ENCODE peak calls at places on chromosomes 4 and X, in four cellular contexts. W is H9, S is GM23338, Z is fibroblast of lung. H is an unnamed sample.
A peak's percentile ranks its signal among the peaks of the same experiment; 100 is the strongest.

GRCh38 chrX:17590892-17591740 is 146.2 kb upstream of the SCML1 start:
- DNase-seq in Z (peak; percentile 94), W (peak; percentile 64), S (peak; percentile 68), H (peak; percentile 82)

GRCh38 chr4:17494258-17494657 is 17.6 kb downstream of the QDPR start:
- DNase-seq in W (no peak), S (no peak), Z (peak; percentile 74), H (no peak)

GRCh38 chrX:70432936-70433847 is 10.1 kb downstream of the GDPD2 start:
- DNase-seq in Z (no peak), S (no peak), W (no peak), H (no peak)

GRCh38 chr4:131304686-131305085 is 1844.4 kb upstream of the PCDH10 start:
- DNase-seq in W (no peak), S (no peak), Z (no peak), H (no peak)

GRCh38 chrX:110442631-110443030 is 84.0 kb downstream of the RTL9 start:
- DNase-seq in W (peak; percentile 71), Z (peak; percentile 10), S (peak; percentile 65), H (peak; percentile 71)

GRCh38 chr4:20283039-20283438 is 31.3 kb downstream of the SLIT2 start:
- DNase-seq in Z (no peak), W (peak; percentile 84), S (peak; percentile 94), H (no peak)

GRCh38 chr4:53586121-53586816 is 5.0 kb downstream of the LNX1 start:
- DNase-seq in S (no peak), Z (peak; percentile 96), W (no peak), H (peak; percentile 46)

GRCh38 chr4:126532527-126532926 is 1100.2 kb upstream of the INTU start:
- DNase-seq in Z (no peak), W (no peak), S (no peak), H (no peak)

GRCh38 chrX:40140706-40141499 is 43.1 kb upstream of the BCOR start:
- DNase-seq in Z (peak; percentile 50), W (peak; percentile 57), S (peak; percentile 70), H (no peak)

GRCh38 chrX:140343226-140343873 is 161.5 kb downstream of the SOX3 start:
- DNase-seq in W (no peak), S (no peak), Z (no peak), H (no peak)

GRCh38 chrX:130575831-130576404 is 174.1 kb downstream of the RBMX2 start:
- DNase-seq in W (peak; percentile 38), S (peak; percentile 66), Z (peak; percentile 54), H (peak; percentile 77)

GRCh38 chr4:166006217-166006616 is 133.2 kb downstream of the TLL1 start:
- DNase-seq in S (no peak), Z (no peak), W (no peak), H (no peak)

GRCh38 chrX:34197946-34198345 is 65.8 kb upstream of the FAM47A start:
- DNase-seq in Z (no peak), S (no peak), W (no peak), H (no peak)

GRCh38 chr4:65798498-65799127 is 128.3 kb upstream of the EPHA5 start:
- DNase-seq in S (no peak), Z (no peak), W (no peak), H (no peak)

GRCh38 chrX:72554448-72555140 is 18.0 kb downstream of the HDAC8 start:
- DNase-seq in W (peak; percentile 80), Z (no peak), S (peak; percentile 77), H (no peak)

GRCh38 chr4:8279321-8280157 is 10.0 kb downstream of the HTRA3 start:
- DNase-seq in Z (no peak), S (no peak), W (no peak), H (no peak)

GRCh38 chr4:181677203-181677602 is 566.0 kb upstream of the TENM3 start:
- DNase-seq in S (no peak), Z (no peak), W (no peak), H (no peak)
- H3K4me2 ChIP-seq in S (no peak overlapping the region), Z (no peak overlapping the region), W (no peak overlapping the region), H (no peak overlapping the region)

GRCh38 chr4:85496933-85497332 is 22.0 kb downstream of the ARHGAP24 start:
- DNase-seq in Z (peak; percentile 83), W (no peak), S (no peak), H (no peak)
- H3K79me2 ChIP-seq in Z (no peaks in the 10 kb centered on the region), W (no peaks in the 10 kb centered on the region), S (no peaks in the 10 kb centered on the region), H (peaks cover 90% of the 10 kb centered on the region)

GRCh38 chrX:19863237-19864223 is 23.9 kb downstream of the SH3KBP1 start:
- DNase-seq in W (no peak), S (no peak), Z (no peak), H (peak; percentile 89)
- H3K4me2 ChIP-seq in W (no peak overlapping the region), S (peak overlapping the region; percentile 60), Z (no peak overlapping the region), H (peak overlapping the region; percentile 74)

GRCh38 chr4:103075435-103075893 is 1.1 kb downstream of the SLC9B2 start:
- DNase-seq in S (no peak), Z (peak; percentile 45), W (no peak), H (peak; percentile 68)

GRCh38 chr4:103075894-103076776 is at the start of gene SLC9B2:
- DNase-seq in Z (peak; percentile 70), S (peak; percentile 83), W (peak; percentile 70), H (peak; percentile 85)

GRCh38 chr4:103079621-103080020 is 3.1 kb upstream of the SLC9B2 start:
- DNase-seq in Z (no peak), W (no peak), S (no peak), H (no peak)

GRCh38 chr4:103074598-103075434 is 1.7 kb downstream of the SLC9B2 start:
- DNase-seq in W (no peak), Z (peak; percentile 37), S (no peak), H (peak; percentile 80)

GRCh38 chr4:103076777-103077347 is 301 bp upstream of the SLC9B2 start:
- DNase-seq in S (peak; percentile 8), W (no peak), Z (no peak), H (peak; percentile 82)
- H3K79me2 ChIP-seq in S (no peaks in the 10 kb centered on the region), W (no peaks in the 10 kb centered on the region), Z (peaks cover 8% of the 10 kb centered on the region), H (peaks cover 53% of the 10 kb centered on the region)

DNA sequence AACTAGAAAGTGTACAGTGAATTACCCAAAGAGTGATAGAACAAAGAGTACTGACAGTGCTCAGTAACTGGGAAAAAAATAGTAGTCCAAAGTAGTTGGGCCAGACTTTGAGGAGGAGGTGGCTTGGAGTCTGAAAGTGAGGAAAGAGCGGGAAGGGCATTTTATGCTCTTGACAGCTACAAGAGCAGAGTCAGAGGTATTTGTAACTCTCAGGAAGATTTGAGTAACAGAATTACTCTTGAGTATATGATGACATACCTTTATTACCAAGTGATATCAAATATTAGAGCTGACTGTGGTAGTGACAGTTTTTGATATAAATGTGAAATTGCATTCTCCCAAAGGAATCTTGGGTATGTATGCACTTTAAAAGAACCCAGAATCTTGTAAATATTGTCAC is 2.2 kb downstream of the SLAIN2 start:
- DNase-seq in Z (peak; percentile 27), W (no peak), S (no peak), H (no peak)
- H3K4me2 ChIP-seq in Z (peak overlapping the region; percentile 98), W (no peak overlapping the region), S (peak overlapping the region; percentile 83), H (peak overlapping the region; percentile 97)

GRCh38 chrX:119871599-119872395 is at the start of the genes NDUFA1 and RNF113A:
- DNase-seq in W (peak; percentile 81), S (peak; percentile 86), Z (peak; percentile 85), H (peak; percentile 94)

GRCh38 chrX:119870626-119871131 is 854 bp downstream of the RNF113A start:
- DNase-seq in W (no peak), S (peak; percentile 27), Z (peak; percentile 14), H (peak; percentile 66)

GRCh38 chrX:119871245-119871598 is 311 bp downstream of the RNF113A start:
- DNase-seq in Z (peak; percentile 9), W (no peak), S (no peak), H (no peak)
- H3K79me2 ChIP-seq in Z (peaks cover 31% of the 10 kb centered on the region), W (no peaks in the 10 kb centered on the region), S (peaks cover 12% of the 10 kb centered on the region), H (peaks cover 41% of the 10 kb centered on the region)

DNA sequence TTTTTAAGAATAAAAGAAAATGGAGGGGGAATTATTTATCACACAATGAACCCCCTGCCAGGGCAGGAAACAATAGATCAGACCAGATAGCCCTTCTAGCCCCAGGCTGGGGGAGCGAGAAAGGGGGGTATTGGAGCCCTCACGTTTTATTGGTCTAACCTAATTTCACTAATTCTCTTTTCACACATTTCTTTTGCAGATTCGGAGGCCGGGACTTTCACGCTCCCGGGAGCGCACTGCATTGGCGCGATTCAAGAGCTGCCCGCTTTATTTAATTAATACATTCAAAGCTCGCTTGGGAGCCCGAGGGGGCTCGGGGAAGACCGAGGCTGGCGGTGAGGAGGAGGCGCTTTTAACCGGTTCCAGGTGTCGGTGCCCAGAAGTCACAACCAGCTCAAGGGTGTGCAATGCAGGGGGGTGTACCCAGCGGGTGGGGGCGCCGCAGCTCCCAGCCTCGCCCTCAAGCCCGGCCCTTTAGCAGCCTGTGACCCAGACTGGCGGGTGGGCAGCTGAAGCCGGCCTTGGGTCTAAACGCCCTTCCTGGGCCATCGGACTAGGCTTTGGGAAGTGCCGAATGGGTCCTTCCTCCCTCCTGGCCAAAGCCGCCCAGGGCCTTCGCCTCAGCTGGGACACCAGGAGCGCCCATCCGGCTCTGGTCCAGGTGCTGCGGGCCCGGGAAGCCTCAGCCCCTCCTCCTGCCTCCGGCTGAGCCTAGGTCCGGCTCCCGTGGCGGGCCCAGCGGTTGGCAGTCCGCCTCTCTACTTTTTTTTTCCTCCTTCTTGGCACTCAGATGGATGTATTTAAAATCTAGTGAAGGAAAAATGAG is 5.3 kb downstream of the NEUROG2 start:
- DNase-seq in W (peak; percentile 54), S (peak; percentile 68), Z (no peak), H (no peak)
- H3K4me2 ChIP-seq in W (peak overlapping the region; percentile 73), S (peak overlapping the region; percentile 84), Z (peak overlapping the region; percentile 37), H (peak overlapping the region; percentile 73)

GRCh38 chr4:145511913-145512522 is 30.4 kb downstream of the SMAD1 start:
- DNase-seq in S (no peak), W (no peak), Z (peak; percentile 52), H (no peak)
- H3K79me2 ChIP-seq in S (peaks cover 89% of the 10 kb centered on the region), W (peaks cover 4% of the 10 kb centered on the region), Z (no peaks in the 10 kb centered on the region), H (no peaks in the 10 kb centered on the region)

GRCh38 chr4:139886798-139887197 is 221.2 kb downstream of the MGST2 start:
- DNase-seq in S (no peak), Z (no peak), W (no peak), H (no peak)
- H3K4me2 ChIP-seq in S (no peak overlapping the region), Z (peak overlapping the region; percentile 93), W (no peak overlapping the region), H (peak overlapping the region; percentile 64)

GRCh38 chr4:80188457-80188800 is 8.9 kb upstream of the PRDM8 start:
- DNase-seq in W (no peak), S (peak; percentile 5), Z (no peak), H (no peak)

GRCh38 chr4:80187677-80188076 is 9.6 kb upstream of the PRDM8 start:
- DNase-seq in Z (no peak), S (no peak), W (no peak), H (no peak)

GRCh38 chr4:80189956-80190671 is 7.2 kb upstream of the PRDM8 start:
- DNase-seq in Z (peak; percentile 58), S (peak; percentile 89), W (peak; percentile 90), H (no peak)

GRCh38 chr4:80188801-80189458 is 8.4 kb upstream of the PRDM8 start:
- DNase-seq in W (no peak), Z (no peak), S (peak; percentile 30), H (no peak)

GRCh38 chr4:80189581-80189955 is 7.7 kb upstream of the PRDM8 start:
- DNase-seq in W (no peak), Z (no peak), S (no peak), H (no peak)
- H3K79me2 ChIP-seq in W (no peaks in the 10 kb centered on the region), Z (peaks cover 45% of the 10 kb centered on the region), S (no peaks in the 10 kb centered on the region), H (no peaks in the 10 kb centered on the region)

H was measured in Karpas-422.